ENCODE peak calls at places on chromosome 18, in seven cellular contexts. One of them, this sample, is unnamed.

GRCh38 chr18:25423760-25424159 is 71.8 kb upstream of the ZNF521 start:
- DNase-seq in neural crest cell: no peak
- DNase-seq in GM12865: no peak
- DNase-seq in astrocyte of the cerebellum: no peak
- DNase-seq in esophagus squamous epithelium: no peak
- DNase-seq in A549: no peak
- DNase-seq in BE2C: no peak
- DNase-seq in this sample: no peak

GRCh38 chr18:58135170-58135569 is 91.1 kb downstream of the NEDD4L start:
- DNase-seq in BE2C: no peak
- DNase-seq in A549: no peak
- DNase-seq in GM12865: peak; percentile 29
- DNase-seq in esophagus squamous epithelium: no peak
- DNase-seq in neural crest cell: no peak
- DNase-seq in astrocyte of the cerebellum: peak; percentile 93
- DNase-seq in this sample: no peak

GRCh38 chr18:11520536-11520935 is 88.9 kb upstream of the SLC35G4 start:
- DNase-seq in GM12865: no peak
- DNase-seq in A549: no peak
- DNase-seq in neural crest cell: no peak
- DNase-seq in astrocyte of the cerebellum: peak; percentile 39
- DNase-seq in BE2C: no peak
- DNase-seq in esophagus squamous epithelium: no peak
- DNase-seq in this sample: no peak

GRCh38 chr18:9100796-9101195 is 1.7 kb upstream of the NDUFV2 start:
- DNase-seq in neural crest cell: no peak
- DNase-seq in GM12865: no peak
- DNase-seq in astrocyte of the cerebellum: no peak
- DNase-seq in BE2C: no peak
- DNase-seq in esophagus squamous epithelium: no peak
- DNase-seq in A549: no peak
- DNase-seq in this sample: no peak

GRCh38 chr18:79915161-79916127 is 36.0 kb downstream of the SLC66A2 start:
- DNase-seq in GM12865: no peak
- DNase-seq in esophagus squamous epithelium: no peak
- DNase-seq in BE2C: no peak
- DNase-seq in neural crest cell: no peak
- DNase-seq in astrocyte of the cerebellum: no peak
- DNase-seq in A549: no peak
- DNase-seq in this sample: no peak

GRCh38 chr18:55337908-55338521 is 250.0 kb downstream of the TCF4 start:
- DNase-seq in neural crest cell: no peak
- DNase-seq in A549: no peak
- DNase-seq in astrocyte of the cerebellum: no peak
- DNase-seq in BE2C: no peak
- DNase-seq in GM12865: no peak
- DNase-seq in esophagus squamous epithelium: no peak
- DNase-seq in this sample: no peak

GRCh38 chr18:31424383-31424988 is 23.1 kb upstream of the DSG3 start:
- DNase-seq in GM12865: peak; percentile 70
- DNase-seq in A549: peak; percentile 4
- DNase-seq in BE2C: no peak
- DNase-seq in astrocyte of the cerebellum: peak; percentile 41
- DNase-seq in esophagus squamous epithelium: no peak
- DNase-seq in neural crest cell: peak; percentile 41
- DNase-seq in this sample: no peak

GRCh38 chr18:54984908-54985307 is 25.6 kb upstream of the CCDC68 start:
- DNase-seq in esophagus squamous epithelium: no peak
- DNase-seq in BE2C: no peak
- DNase-seq in astrocyte of the cerebellum: no peak
- DNase-seq in A549: no peak
- DNase-seq in GM12865: no peak
- DNase-seq in neural crest cell: no peak
- DNase-seq in this sample: no peak

GRCh38 chr18:77162580-77162979 is 30.0 kb upstream of the MBP start:
- DNase-seq in astrocyte of the cerebellum: no peak
- DNase-seq in BE2C: no peak
- DNase-seq in A549: no peak
- DNase-seq in esophagus squamous epithelium: no peak
- DNase-seq in GM12865: no peak
- DNase-seq in neural crest cell: no peak
- DNase-seq in this sample: no peak

GRCh38 chr18:23131693-23132319 is 3.5 kb upstream of the CABLES1 start:
- DNase-seq in A549: peak; percentile 56
- DNase-seq in GM12865: peak; percentile 87
- DNase-seq in neural crest cell: peak; percentile 75
- DNase-seq in astrocyte of the cerebellum: peak; percentile 76
- DNase-seq in esophagus squamous epithelium: no peak
- DNase-seq in BE2C: peak; percentile 57
- DNase-seq in this sample: peak; percentile 38

GRCh38 chr18:8361941-8362471 is 247.2 kb upstream of the RAB12 start:
- DNase-seq in neural crest cell: no peak
- DNase-seq in BE2C: no peak
- DNase-seq in A549: no peak
- DNase-seq in GM12865: no peak
- DNase-seq in astrocyte of the cerebellum: no peak
- DNase-seq in esophagus squamous epithelium: no peak
- DNase-seq in this sample: no peak

GRCh38 chr18:58314284-58314683 is 270.3 kb downstream of the NEDD4L start:
- DNase-seq in GM12865: no peak
- DNase-seq in BE2C: peak; percentile 13
- DNase-seq in esophagus squamous epithelium: no peak
- DNase-seq in neural crest cell: no peak
- DNase-seq in A549: no peak
- DNase-seq in astrocyte of the cerebellum: peak; percentile 64
- DNase-seq in this sample: no peak

GRCh38 chr18:75309564-75309963 is 99.0 kb downstream of the TSHZ1 start:
- DNase-seq in astrocyte of the cerebellum: no peak
- DNase-seq in BE2C: no peak
- DNase-seq in neural crest cell: no peak
- DNase-seq in GM12865: no peak
- DNase-seq in A549: no peak
- DNase-seq in esophagus squamous epithelium: no peak
- DNase-seq in this sample: no peak
- TF ChIP-seq CTCF in astrocyte of the cerebellum: no peak
- TF ChIP-seq CTCF in BE2C: peak; percentile 26
- TF ChIP-seq CTCF in neural crest cell: no peak
- TF ChIP-seq CTCF in GM12865: no peak
- TF ChIP-seq CTCF in A549: no peak
- TF ChIP-seq CTCF in esophagus squamous epithelium: no peak
- TF ChIP-seq CTCF in this sample: no peak

DNA sequence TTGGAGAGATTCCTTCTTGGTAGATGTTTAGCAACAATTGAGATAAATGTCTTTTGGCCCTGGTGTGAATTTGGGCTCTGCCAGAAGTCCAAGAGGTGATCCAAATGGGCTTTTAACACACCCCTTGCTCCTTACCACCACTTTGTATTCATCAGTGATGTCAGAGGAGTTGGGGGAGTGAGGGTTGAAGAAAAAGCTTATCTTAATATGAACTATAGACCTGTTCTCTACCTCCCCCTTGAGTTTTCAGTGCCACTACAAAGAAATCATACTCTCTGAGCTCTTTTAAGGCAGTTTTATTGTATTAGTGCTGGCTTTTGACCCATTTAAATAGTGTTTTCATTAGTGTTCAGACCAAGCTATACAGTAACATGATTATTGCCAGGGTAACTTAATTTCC is 229.1 kb downstream of the PHLPP1 start:
- DNase-seq in BE2C: no peak
- DNase-seq in esophagus squamous epithelium: no peak
- DNase-seq in GM12865: peak; percentile 3
- DNase-seq in A549: no peak
- DNase-seq in neural crest cell: no peak
- DNase-seq in astrocyte of the cerebellum: no peak
- DNase-seq in this sample: no peak
- TF ChIP-seq CTCF in BE2C: no peak
- TF ChIP-seq CTCF in esophagus squamous epithelium: no peak
- TF ChIP-seq CTCF in GM12865: no peak
- TF ChIP-seq CTCF in A549: no peak
- TF ChIP-seq CTCF in neural crest cell: no peak
- TF ChIP-seq CTCF in astrocyte of the cerebellum: peak; percentile 20
- TF ChIP-seq CTCF in this sample: no peak

DNA sequence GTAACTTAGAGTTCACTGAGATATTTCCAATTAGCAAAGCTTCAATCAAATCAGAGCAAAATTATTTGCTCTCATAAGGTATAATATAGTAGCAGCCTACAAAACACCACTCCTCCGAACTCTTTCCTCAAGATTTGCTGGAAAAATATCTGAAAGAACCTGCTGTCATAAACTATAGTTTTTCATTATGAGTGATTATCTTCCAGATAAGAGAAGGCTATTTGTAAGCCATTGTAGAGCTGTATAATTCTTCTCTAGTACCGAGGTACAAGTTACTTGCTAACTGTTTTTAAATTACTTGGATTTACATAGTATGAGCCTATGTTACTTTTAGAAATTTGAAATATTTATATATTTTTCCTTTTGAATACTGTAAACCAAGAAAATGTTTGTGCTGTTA is 2.1 kb downstream of the NDC80 start:
- DNase-seq in esophagus squamous epithelium: no peak
- DNase-seq in A549: no peak
- DNase-seq in GM12865: no peak
- DNase-seq in neural crest cell: no peak
- DNase-seq in astrocyte of the cerebellum: no peak
- DNase-seq in BE2C: no peak
- DNase-seq in this sample: no peak
- TF ChIP-seq CTCF in esophagus squamous epithelium: no peak
- TF ChIP-seq CTCF in A549: no peak
- TF ChIP-seq CTCF in GM12865: no peak
- TF ChIP-seq CTCF in neural crest cell: no peak
- TF ChIP-seq CTCF in astrocyte of the cerebellum: no peak
- TF ChIP-seq CTCF in BE2C: no peak
- TF ChIP-seq CTCF in this sample: no peak

DNA sequence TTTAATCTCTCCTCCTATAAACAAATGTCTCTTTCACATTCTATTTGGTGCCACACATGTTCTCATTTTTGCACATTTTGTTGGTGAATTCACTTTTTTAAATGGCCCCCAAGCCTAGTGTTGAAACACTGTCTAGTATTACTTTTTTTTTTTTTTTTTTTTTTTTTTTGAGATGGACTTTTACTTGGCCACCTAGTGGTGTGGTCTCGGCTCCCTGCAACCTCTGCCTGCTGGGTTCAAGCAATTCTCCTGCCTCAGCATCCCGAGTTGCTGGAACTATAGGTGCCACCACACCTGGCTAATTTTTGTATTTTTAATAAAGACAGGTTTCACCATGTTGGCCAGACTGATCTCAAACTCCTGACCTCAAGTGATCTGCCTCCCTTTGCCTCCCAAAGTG is 273.8 kb upstream of the SLC14A2 start:
- DNase-seq in GM12865: no peak
- DNase-seq in astrocyte of the cerebellum: no peak
- DNase-seq in A549: no peak
- DNase-seq in esophagus squamous epithelium: no peak
- DNase-seq in neural crest cell: no peak
- DNase-seq in BE2C: no peak
- DNase-seq in this sample: no peak
- TF ChIP-seq CTCF in GM12865: no peak
- TF ChIP-seq CTCF in astrocyte of the cerebellum: no peak
- TF ChIP-seq CTCF in A549: no peak
- TF ChIP-seq CTCF in esophagus squamous epithelium: no peak
- TF ChIP-seq CTCF in neural crest cell: peak; percentile 43
- TF ChIP-seq CTCF in BE2C: no peak
- TF ChIP-seq CTCF in this sample: no peak

GRCh38 chr18:12657849-12658829 is at the start of gene SPIRE1:
- DNase-seq in GM12865: peak; percentile 62
- DNase-seq in A549: peak; percentile 22
- DNase-seq in neural crest cell: peak; percentile 58
- DNase-seq in esophagus squamous epithelium: no peak
- DNase-seq in BE2C: peak; percentile 66
- DNase-seq in astrocyte of the cerebellum: no peak
- DNase-seq in this sample: no peak
- TF ChIP-seq CTCF in GM12865: no peak
- TF ChIP-seq CTCF in A549: no peak
- TF ChIP-seq CTCF in neural crest cell: peak; percentile 15
- TF ChIP-seq CTCF in esophagus squamous epithelium: no peak
- TF ChIP-seq CTCF in BE2C: no peak
- TF ChIP-seq CTCF in astrocyte of the cerebellum: no peak
- TF ChIP-seq CTCF in this sample: no peak

GRCh38 chr18:2139676-2140075 is 431.6 kb downstream of the METTL4 start:
- DNase-seq in esophagus squamous epithelium: no peak
- DNase-seq in neural crest cell: no peak
- DNase-seq in GM12865: no peak
- DNase-seq in BE2C: no peak
- DNase-seq in astrocyte of the cerebellum: peak; percentile 57
- DNase-seq in A549: no peak
- DNase-seq in this sample: no peak

GRCh38 chr18:2135309-2135708 is 436.0 kb downstream of the METTL4 start:
- DNase-seq in neural crest cell: no peak
- DNase-seq in GM12865: no peak
- DNase-seq in esophagus squamous epithelium: no peak
- DNase-seq in astrocyte of the cerebellum: no peak
- DNase-seq in A549: no peak
- DNase-seq in BE2C: no peak
- DNase-seq in this sample: no peak

GRCh38 chr18:2134364-2134763 is 436.9 kb downstream of the METTL4 start:
- DNase-seq in BE2C: no peak
- DNase-seq in esophagus squamous epithelium: no peak
- DNase-seq in A549: no peak
- DNase-seq in astrocyte of the cerebellum: no peak
- DNase-seq in GM12865: no peak
- DNase-seq in neural crest cell: no peak
- DNase-seq in this sample: no peak
- TF ChIP-seq CTCF in BE2C: no peak
- TF ChIP-seq CTCF in esophagus squamous epithelium: no peak
- TF ChIP-seq CTCF in A549: no peak
- TF ChIP-seq CTCF in astrocyte of the cerebellum: peak; percentile 27
- TF ChIP-seq CTCF in GM12865: no peak
- TF ChIP-seq CTCF in neural crest cell: no peak
- TF ChIP-seq CTCF in this sample: no peak

GRCh38 chr18:47557160-47557559 is 305.7 kb upstream of the SKOR2 start:
- DNase-seq in A549: no peak
- DNase-seq in GM12865: no peak
- DNase-seq in BE2C: no peak
- DNase-seq in esophagus squamous epithelium: no peak
- DNase-seq in neural crest cell: no peak
- DNase-seq in astrocyte of the cerebellum: no peak
- DNase-seq in this sample: no peak
- TF ChIP-seq CTCF in A549: no peak
- TF ChIP-seq CTCF in GM12865: no peak
- TF ChIP-seq CTCF in BE2C: no peak
- TF ChIP-seq CTCF in esophagus squamous epithelium: no peak
- TF ChIP-seq CTCF in neural crest cell: no peak
- TF ChIP-seq CTCF in astrocyte of the cerebellum: no peak
- TF ChIP-seq CTCF in this sample: no peak

DNA sequence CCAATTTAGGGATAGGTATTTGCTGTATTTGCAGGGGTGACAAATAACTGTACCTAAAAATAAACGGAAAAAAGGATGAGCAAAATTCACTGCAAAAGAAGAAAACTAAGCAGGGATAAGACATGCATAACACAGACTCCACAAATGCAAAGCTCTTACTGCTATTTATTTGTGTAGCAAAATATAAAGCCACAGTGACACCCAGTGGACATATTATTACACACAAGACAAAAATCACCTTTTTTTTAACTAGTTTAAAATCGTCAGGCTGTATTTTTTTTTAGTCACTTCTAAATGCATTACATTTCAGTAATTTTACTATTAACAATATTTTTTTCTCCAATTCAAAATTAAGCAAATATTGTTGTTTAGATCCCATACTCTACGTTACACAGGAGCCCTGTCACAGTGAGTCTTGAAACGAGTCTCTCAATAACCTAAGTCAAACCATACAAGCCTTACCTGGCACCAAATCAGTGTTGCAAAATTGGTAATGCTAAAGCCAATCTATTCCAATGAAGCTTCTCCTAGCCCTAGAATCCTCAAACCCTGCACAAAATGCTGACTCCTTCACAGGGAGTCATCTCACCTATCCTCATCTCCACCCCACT is 23.7 kb downstream of the METTL4 start:
- DNase-seq in esophagus squamous epithelium: no peak
- DNase-seq in neural crest cell: no peak
- DNase-seq in BE2C: no peak
- DNase-seq in astrocyte of the cerebellum: peak; percentile 71
- DNase-seq in A549: no peak
- DNase-seq in GM12865: peak; percentile 62
- DNase-seq in this sample: no peak
- TF ChIP-seq CTCF in esophagus squamous epithelium: peak; percentile 45
- TF ChIP-seq CTCF in neural crest cell: peak; percentile 81
- TF ChIP-seq CTCF in BE2C: peak; percentile 29
- TF ChIP-seq CTCF in astrocyte of the cerebellum: no peak
- TF ChIP-seq CTCF in A549: peak; percentile 60
- TF ChIP-seq CTCF in GM12865: peak; percentile 39
- TF ChIP-seq CTCF in this sample: no peak

This sample was measured in omental fat pad.